ENCODE peak calls at places on chromosomes 13 and 19, in ten cellular contexts. One of them, this sample, is unnamed.

GRCh38 chr19:13684021-13684420 is 80.3 kb upstream of the MRI1 start:
- DNase-seq in CD4-positive, alpha-beta memory T cell: no peak
- DNase-seq in cardiac muscle cell: no peak
- DNase-seq in endothelial cell of umbilical vein: no peak
- DNase-seq in body of pancreas: no peak
- DNase-seq in fibroblast of lung: no peak
- DNase-seq in AG04450: no peak
- DNase-seq in thoracic aorta: no peak
- DNase-seq in GM23338: no peak
- DNase-seq in small intestine: no peak
- DNase-seq in this sample: no peak

GRCh38 chr19:4186087-4186993 is 3.9 kb downstream of the ANKRD24 start:
- DNase-seq in GM23338: peak
- DNase-seq in AG04450: peak
- DNase-seq in fibroblast of lung: peak
- DNase-seq in endothelial cell of umbilical vein: peak
- DNase-seq in body of pancreas: peak
- DNase-seq in cardiac muscle cell: peak
- DNase-seq in small intestine: peak
- DNase-seq in CD4-positive, alpha-beta memory T cell: peak
- DNase-seq in thoracic aorta: no peak
- DNase-seq in this sample: peak

GRCh38 chr19:44647144-44647543 is 3.4 kb downstream of the PVR start:
- DNase-seq in CD4-positive, alpha-beta memory T cell: no peak
- DNase-seq in thoracic aorta: no peak
- DNase-seq in GM23338: peak
- DNase-seq in body of pancreas: no peak
- DNase-seq in fibroblast of lung: no peak
- DNase-seq in cardiac muscle cell: no peak
- DNase-seq in endothelial cell of umbilical vein: no peak
- DNase-seq in small intestine: no peak
- DNase-seq in AG04450: no peak
- DNase-seq in this sample: no peak

GRCh38 chr19:28426110-28426901 is 786.6 kb downstream of the UQCRFS1 start:
- DNase-seq in GM23338: no peak
- DNase-seq in body of pancreas: no peak
- DNase-seq in small intestine: no peak
- DNase-seq in endothelial cell of umbilical vein: no peak
- DNase-seq in CD4-positive, alpha-beta memory T cell: no peak
- DNase-seq in thoracic aorta: no peak
- DNase-seq in cardiac muscle cell: peak
- DNase-seq in AG04450: no peak
- DNase-seq in fibroblast of lung: no peak
- DNase-seq in this sample: no peak

GRCh38 chr19:53019684-53020083 is 6.0 kb downstream of the ERVV-1 start:
- DNase-seq in GM23338: peak
- DNase-seq in small intestine: no peak
- DNase-seq in cardiac muscle cell: peak
- DNase-seq in CD4-positive, alpha-beta memory T cell: peak
- DNase-seq in fibroblast of lung: no peak
- DNase-seq in endothelial cell of umbilical vein: no peak
- DNase-seq in thoracic aorta: no peak
- DNase-seq in body of pancreas: no peak
- DNase-seq in AG04450: no peak
- DNase-seq in this sample: no peak

GRCh38 chr19:850221-850978 is 1.7 kb upstream of the ELANE start:
- DNase-seq in thoracic aorta: peak
- DNase-seq in CD4-positive, alpha-beta memory T cell: no peak
- DNase-seq in small intestine: peak
- DNase-seq in AG04450: peak
- DNase-seq in endothelial cell of umbilical vein: no peak
- DNase-seq in body of pancreas: peak
- DNase-seq in fibroblast of lung: peak
- DNase-seq in cardiac muscle cell: peak
- DNase-seq in GM23338: peak
- DNase-seq in this sample: no peak

GRCh38 chr13:112905086-112905485 is 63.9 kb upstream of the MCF2L start:
- DNase-seq in small intestine: no peak
- DNase-seq in fibroblast of lung: no peak
- DNase-seq in endothelial cell of umbilical vein: no peak
- DNase-seq in thoracic aorta: no peak
- DNase-seq in AG04450: no peak
- DNase-seq in GM23338: no peak
- DNase-seq in body of pancreas: no peak
- DNase-seq in CD4-positive, alpha-beta memory T cell: no peak
- DNase-seq in cardiac muscle cell: no peak
- DNase-seq in this sample: no peak

GRCh38 chr19:16779539-16780163 is 49.5 kb upstream of the SIN3B start:
- DNase-seq in fibroblast of lung: no peak
- DNase-seq in GM23338: no peak
- DNase-seq in cardiac muscle cell: peak
- DNase-seq in endothelial cell of umbilical vein: no peak
- DNase-seq in AG04450: no peak
- DNase-seq in small intestine: no peak
- DNase-seq in body of pancreas: no peak
- DNase-seq in thoracic aorta: no peak
- DNase-seq in CD4-positive, alpha-beta memory T cell: no peak
- DNase-seq in this sample: no peak

GRCh38 chr13:98150836-98151489 is 8.1 kb downstream of the FARP1 start:
- DNase-seq in AG04450: no peak
- DNase-seq in CD4-positive, alpha-beta memory T cell: no peak
- DNase-seq in cardiac muscle cell: no peak
- DNase-seq in GM23338: no peak
- DNase-seq in thoracic aorta: no peak
- DNase-seq in fibroblast of lung: no peak
- DNase-seq in small intestine: no peak
- DNase-seq in body of pancreas: no peak
- DNase-seq in endothelial cell of umbilical vein: no peak
- DNase-seq in this sample: no peak

GRCh38 chr19:11243798-11244169 is 4.4 kb downstream of the ANGPTL8 start:
- DNase-seq in CD4-positive, alpha-beta memory T cell: no peak
- DNase-seq in body of pancreas: no peak
- DNase-seq in cardiac muscle cell: no peak
- DNase-seq in GM23338: no peak
- DNase-seq in AG04450: no peak
- DNase-seq in thoracic aorta: no peak
- DNase-seq in small intestine: no peak
- DNase-seq in endothelial cell of umbilical vein: no peak
- DNase-seq in fibroblast of lung: no peak
- DNase-seq in this sample: no peak
- H3K4me3 ChIP-seq in CD4-positive, alpha-beta memory T cell: no peak
- H3K4me3 ChIP-seq in body of pancreas: no peak
- H3K4me3 ChIP-seq in cardiac muscle cell: no peak
- H3K4me3 ChIP-seq in GM23338: peak
- H3K4me3 ChIP-seq in AG04450: peak
- H3K4me3 ChIP-seq in thoracic aorta: peak
- H3K4me3 ChIP-seq in small intestine: no peak
- H3K4me3 ChIP-seq in endothelial cell of umbilical vein: no peak
- H3K4me3 ChIP-seq in fibroblast of lung: no peak
- H3K4me3 ChIP-seq in this sample: no peak

DNA sequence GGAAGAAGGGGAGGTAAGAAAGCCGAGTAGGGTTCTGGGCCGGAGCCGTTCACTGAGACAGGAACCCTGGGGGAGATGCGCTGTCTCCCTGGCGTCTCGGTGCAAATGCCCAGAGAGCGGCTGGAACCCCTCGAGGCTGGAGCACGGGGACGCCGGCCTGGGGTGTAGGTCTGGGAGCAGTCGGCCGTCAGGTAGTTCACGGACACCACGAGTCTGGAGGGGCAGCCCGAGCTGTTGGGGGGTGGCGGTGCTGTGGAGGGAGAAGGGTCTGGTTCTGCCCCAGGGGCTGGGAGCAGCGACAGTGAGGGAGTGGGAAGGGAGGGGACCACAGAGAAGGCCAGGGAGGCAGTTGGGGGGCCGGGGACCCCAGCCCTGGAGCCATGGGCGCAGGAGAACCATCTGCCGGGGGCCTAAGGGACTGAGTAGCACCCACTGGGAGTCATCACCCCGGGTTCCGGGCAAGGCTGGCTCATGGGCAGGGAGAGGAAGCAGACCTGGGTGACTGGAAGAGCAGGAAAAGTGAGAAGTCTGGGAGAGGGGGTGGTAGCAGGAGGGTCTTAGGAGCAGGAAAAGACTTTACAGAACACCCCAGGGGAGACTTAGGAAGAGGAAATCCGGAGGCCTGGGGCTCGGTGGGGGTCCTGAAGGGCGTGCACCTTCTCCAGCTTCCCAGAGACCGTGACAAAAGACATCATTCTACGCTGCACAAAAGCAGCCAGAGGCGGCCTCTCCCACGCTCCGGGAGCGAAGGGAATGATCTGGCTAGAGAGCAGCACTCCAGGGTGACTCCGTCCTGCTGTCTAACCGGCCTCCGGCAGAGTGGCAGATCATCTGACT is 173.1 kb upstream of the SOX1 start:
- DNase-seq in AG04450: no peak
- DNase-seq in fibroblast of lung: no peak
- DNase-seq in body of pancreas: no peak
- DNase-seq in endothelial cell of umbilical vein: no peak
- DNase-seq in CD4-positive, alpha-beta memory T cell: no peak
- DNase-seq in cardiac muscle cell: no peak
- DNase-seq in GM23338: peak
- DNase-seq in small intestine: no peak
- DNase-seq in thoracic aorta: no peak
- DNase-seq in this sample: no peak
- H3K4me3 ChIP-seq in AG04450: no peak
- H3K4me3 ChIP-seq in fibroblast of lung: no peak
- H3K4me3 ChIP-seq in body of pancreas: no peak
- H3K4me3 ChIP-seq in endothelial cell of umbilical vein: no peak
- H3K4me3 ChIP-seq in CD4-positive, alpha-beta memory T cell: no peak
- H3K4me3 ChIP-seq in cardiac muscle cell: peak
- H3K4me3 ChIP-seq in GM23338: peak
- H3K4me3 ChIP-seq in small intestine: no peak
- H3K4me3 ChIP-seq in thoracic aorta: no peak
- H3K4me3 ChIP-seq in this sample: no peak

DNA sequence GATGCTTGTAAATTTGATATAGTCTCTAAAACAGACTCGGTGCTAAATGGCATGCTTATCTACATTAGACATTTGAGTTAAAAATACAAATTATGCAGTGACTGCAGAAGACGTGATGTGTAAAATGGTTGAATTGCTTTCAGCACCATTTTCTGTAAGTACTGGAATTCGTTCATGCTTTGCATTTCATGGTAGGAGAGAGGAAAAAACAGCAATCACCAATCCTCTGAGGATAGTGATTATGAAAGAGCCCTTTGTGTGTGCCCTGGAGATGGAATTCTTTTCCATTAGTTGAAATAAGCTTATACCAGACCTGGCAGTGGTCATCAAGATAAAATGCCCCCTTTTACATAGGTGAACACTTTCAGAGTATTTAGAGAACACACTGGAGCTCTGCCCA is 1.7 kb downstream of the CNMD start:
- DNase-seq in small intestine: no peak
- DNase-seq in GM23338: no peak
- DNase-seq in cardiac muscle cell: peak
- DNase-seq in fibroblast of lung: no peak
- DNase-seq in thoracic aorta: no peak
- DNase-seq in CD4-positive, alpha-beta memory T cell: no peak
- DNase-seq in AG04450: no peak
- DNase-seq in endothelial cell of umbilical vein: no peak
- DNase-seq in body of pancreas: no peak
- DNase-seq in this sample: no peak
- H3K4me3 ChIP-seq in small intestine: no peak
- H3K4me3 ChIP-seq in GM23338: peak
- H3K4me3 ChIP-seq in cardiac muscle cell: no peak
- H3K4me3 ChIP-seq in fibroblast of lung: no peak
- H3K4me3 ChIP-seq in thoracic aorta: no peak
- H3K4me3 ChIP-seq in CD4-positive, alpha-beta memory T cell: no peak
- H3K4me3 ChIP-seq in AG04450: no peak
- H3K4me3 ChIP-seq in endothelial cell of umbilical vein: no peak
- H3K4me3 ChIP-seq in body of pancreas: no peak
- H3K4me3 ChIP-seq in this sample: no peak

GRCh38 chr19:8333771-8334457 is 9.1 kb downstream of the KANK3 start:
- DNase-seq in thoracic aorta: no peak
- DNase-seq in endothelial cell of umbilical vein: no peak
- DNase-seq in GM23338: peak
- DNase-seq in CD4-positive, alpha-beta memory T cell: no peak
- DNase-seq in cardiac muscle cell: no peak
- DNase-seq in AG04450: no peak
- DNase-seq in fibroblast of lung: no peak
- DNase-seq in body of pancreas: no peak
- DNase-seq in small intestine: no peak
- DNase-seq in this sample: no peak
- H3K4me3 ChIP-seq in thoracic aorta: no peak
- H3K4me3 ChIP-seq in endothelial cell of umbilical vein: no peak
- H3K4me3 ChIP-seq in GM23338: peak
- H3K4me3 ChIP-seq in CD4-positive, alpha-beta memory T cell: no peak
- H3K4me3 ChIP-seq in cardiac muscle cell: no peak
- H3K4me3 ChIP-seq in AG04450: no peak
- H3K4me3 ChIP-seq in fibroblast of lung: no peak
- H3K4me3 ChIP-seq in body of pancreas: no peak
- H3K4me3 ChIP-seq in small intestine: no peak
- H3K4me3 ChIP-seq in this sample: peak

DNA sequence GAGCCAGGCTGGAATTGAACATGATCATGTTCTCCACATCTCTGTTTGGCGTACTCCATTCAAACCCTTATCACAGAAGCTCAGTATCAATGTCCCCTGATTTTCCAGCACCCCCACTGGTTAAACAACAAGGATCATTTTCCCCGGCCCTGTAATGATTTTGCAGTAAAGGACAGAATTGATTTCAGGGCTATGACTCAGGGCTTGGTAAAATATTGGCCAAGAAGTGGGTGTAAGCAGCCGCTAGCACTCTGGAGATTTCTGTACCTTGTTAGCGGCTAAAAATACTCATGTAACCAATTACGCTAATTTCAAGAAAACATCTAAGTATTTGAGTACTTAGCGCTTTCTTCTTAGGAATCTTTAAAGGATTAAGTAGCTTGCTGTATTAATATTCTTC is 69.5 kb upstream of the FNDC3A start:
- DNase-seq in small intestine: no peak
- DNase-seq in cardiac muscle cell: no peak
- DNase-seq in AG04450: no peak
- DNase-seq in GM23338: no peak
- DNase-seq in endothelial cell of umbilical vein: no peak
- DNase-seq in thoracic aorta: no peak
- DNase-seq in CD4-positive, alpha-beta memory T cell: no peak
- DNase-seq in fibroblast of lung: peak
- DNase-seq in body of pancreas: no peak
- DNase-seq in this sample: no peak
- H3K4me3 ChIP-seq in small intestine: no peak
- H3K4me3 ChIP-seq in cardiac muscle cell: no peak
- H3K4me3 ChIP-seq in AG04450: no peak
- H3K4me3 ChIP-seq in GM23338: no peak
- H3K4me3 ChIP-seq in endothelial cell of umbilical vein: no peak
- H3K4me3 ChIP-seq in thoracic aorta: no peak
- H3K4me3 ChIP-seq in CD4-positive, alpha-beta memory T cell: no peak
- H3K4me3 ChIP-seq in fibroblast of lung: no peak
- H3K4me3 ChIP-seq in body of pancreas: no peak
- H3K4me3 ChIP-seq in this sample: no peak